ENCODE peak calls at places on chromosomes 1 and 21, in four cellular contexts. I is right lobe of liver, L is AG04450, R is fibroblast of lung. G is an unnamed sample.

GRCh38 chr1:181251001-181251712 is 162.7 kb downstream of the IER5 start:
- DNase-seq in L (peak; percentile 10), I (no peak), R (peak; percentile 85), G (no peak)

GRCh38 chr1:26378088-26378878 is 5.7 kb upstream of the ZNF683 start:
- DNase-seq in R (peak; percentile 99), I (no peak), L (peak; percentile 92), G (no peak)

GRCh38 chr1:37932759-37933158 is 14.1 kb downstream of the INPP5B start:
- DNase-seq in L (no peak), I (no peak), R (peak; percentile 59), G (no peak)

GRCh38 chr21:46096596-46096981 is 1.3 kb upstream of the COL6A2 start:
- DNase-seq in L (no peak), I (no peak), R (no peak), G (no peak)

GRCh38 chr1:156214024-156214748 is 1.4 kb downstream of the PMF1 start:
- DNase-seq in R (peak; percentile 9), L (no peak), I (no peak), G (no peak)

GRCh38 chr1:198560093-198560638 is 19.7 kb upstream of the ATP6V1G3 start:
- DNase-seq in R (peak; percentile 6), I (no peak), L (no peak), G (no peak)

GRCh38 chr1:95369985-95370670 is 136.1 kb downstream of the RWDD3 start:
- DNase-seq in L (no peak), I (no peak), R (no peak), G (no peak)

GRCh38 chr1:205849619-205850355 is at the start of gene PM20D1:
- DNase-seq in R (peak; percentile 78), L (peak; percentile 51), I (peak; percentile 62), G (no peak)

GRCh38 chr1:211352985-211353515 is 26.4 kb downstream of the TRAF5 start:
- DNase-seq in L (no peak), I (peak; percentile 52), R (no peak), G (no peak)

GRCh38 chr1:115492880-115493279 is 148.9 kb upstream of the VANGL1 start:
- DNase-seq in I (no peak), R (no peak), L (no peak), G (no peak)

GRCh38 chr1:67274623-67275325 is 32.9 kb upstream of the IL12RB2 start:
- DNase-seq in L (no peak), R (no peak), I (no peak), G (no peak)

GRCh38 chr1:59596432-59596831 is 218.3 kb upstream of the HOOK1 start:
- DNase-seq in L (peak; percentile 47), I (no peak), R (peak; percentile 52), G (no peak)

GRCh38 chr1:39490596-39491145 is 765 bp upstream of the BMP8A start:
- DNase-seq in I (no peak), R (no peak), L (no peak), G (peak; percentile 85)

GRCh38 chr21:35208810-35209517 is 159.9 kb upstream of the RUNX1 start:
- DNase-seq in L (peak; percentile 77), R (peak; percentile 90), I (no peak), G (no peak)

GRCh38 chr1:205804605-205805004 is 8.4 kb downstream of the SLC41A1 start:
- DNase-seq in R (no peak), L (no peak), I (no peak), G (no peak)

GRCh38 chr1:27382950-27383627 is at the start of gene CD164L2:
- DNase-seq in R (no peak), L (no peak), I (no peak), G (no peak)

GRCh38 chr21:16195896-16196443 is 466.2 kb downstream of the USP25 start:
- DNase-seq in L (no peak), I (no peak), R (peak; percentile 27), G (no peak)

GRCh38 chr1:43552813-43553212 is 22.1 kb downstream of the PTPRF start:
- DNase-seq in L (no peak), R (peak; percentile 46), I (peak; percentile 96), G (no peak)

GRCh38 chr1:41383094-41383852 is 22.0 kb downstream of the FOXO6 start:
- DNase-seq in L (no peak), I (no peak), R (peak; percentile 48), G (no peak)

GRCh38 chr1:32335951-32336867 is at the start of gene MARCKSL1:
- DNase-seq in R (peak; percentile 60), L (no peak), I (peak; percentile 78), G (peak; percentile 75)

GRCh38 chr1:181028241-181029014 is 5.4 kb upstream of the MR1 start:
- DNase-seq in R (peak; percentile 46), L (peak; percentile 47), I (no peak), G (no peak)

GRCh38 chr1:37477946-37478345 is 3.6 kb downstream of the ZC3H12A start:
- DNase-seq in R (no peak), L (no peak), I (peak; percentile 46), G (no peak)

GRCh38 chr1:33516891-33517550 is 44.6 kb downstream of the ZSCAN20 start:
- DNase-seq in L (no peak), R (peak; percentile 40), I (no peak), G (no peak)

GRCh38 chr1:112689196-112689841 is 14.9 kb downstream of the MOV10 start:
- DNase-seq in L (no peak), I (no peak), R (no peak), G (no peak)

GRCh38 chr1:15429701-15430149 is 8.5 kb upstream of the CTRC start:
- DNase-seq in R (peak; percentile 62), L (no peak), I (peak; percentile 49), G (no peak)

GRCh38 chr1:2348346-2349275 is 42.7 kb downstream of the MORN1 start:
- DNase-seq in I (no peak), R (no peak), L (no peak), G (no peak)

GRCh38 chr1:212485895-212486590 is 53.3 kb downstream of the NENF start:
- DNase-seq in L (peak; percentile 64), R (peak; percentile 89), I (no peak), G (no peak)

GRCh38 chr1:232247669-232248068 is 382.3 kb downstream of the SIPA1L2 start:
- DNase-seq in R (no peak), L (no peak), I (no peak), G (no peak)

GRCh38 chr1:241870290-241870689 is 22.3 kb downstream of the EXO1 start:
- DNase-seq in L (no peak), I (no peak), R (no peak), G (no peak)

GRCh38 chr1:218718977-218719376 is 373.8 kb downstream of the TGFB2 start:
- DNase-seq in L (peak; percentile 86), R (peak; percentile 96), I (no peak), G (no peak)

DNA sequence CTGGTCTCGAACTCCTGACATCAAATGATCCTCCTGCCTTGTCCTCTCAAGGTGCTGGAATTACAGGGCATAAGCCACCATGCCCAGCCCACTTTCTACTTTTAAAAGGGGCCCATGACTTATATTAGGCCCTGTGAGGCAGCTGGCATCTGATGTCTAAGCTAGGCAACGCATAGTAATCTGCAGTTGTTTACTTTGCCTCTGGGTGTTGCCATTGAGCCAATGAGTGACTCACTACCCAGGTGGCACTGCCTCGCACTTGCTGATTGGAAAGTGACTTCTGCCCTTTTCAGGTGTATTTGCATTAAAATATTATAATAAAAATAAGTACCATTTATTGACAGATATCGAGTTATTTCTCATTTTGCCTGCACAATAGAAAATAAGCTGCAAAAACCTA is 84.9 kb downstream of the KIF14 start:
- DNase-seq in R (peak; percentile 23), L (no peak), I (no peak), G (no peak)
- TF ChIP-seq CTCF in R (no peak), L (no peak), I (no peak), G (peak; percentile 37)

DNA sequence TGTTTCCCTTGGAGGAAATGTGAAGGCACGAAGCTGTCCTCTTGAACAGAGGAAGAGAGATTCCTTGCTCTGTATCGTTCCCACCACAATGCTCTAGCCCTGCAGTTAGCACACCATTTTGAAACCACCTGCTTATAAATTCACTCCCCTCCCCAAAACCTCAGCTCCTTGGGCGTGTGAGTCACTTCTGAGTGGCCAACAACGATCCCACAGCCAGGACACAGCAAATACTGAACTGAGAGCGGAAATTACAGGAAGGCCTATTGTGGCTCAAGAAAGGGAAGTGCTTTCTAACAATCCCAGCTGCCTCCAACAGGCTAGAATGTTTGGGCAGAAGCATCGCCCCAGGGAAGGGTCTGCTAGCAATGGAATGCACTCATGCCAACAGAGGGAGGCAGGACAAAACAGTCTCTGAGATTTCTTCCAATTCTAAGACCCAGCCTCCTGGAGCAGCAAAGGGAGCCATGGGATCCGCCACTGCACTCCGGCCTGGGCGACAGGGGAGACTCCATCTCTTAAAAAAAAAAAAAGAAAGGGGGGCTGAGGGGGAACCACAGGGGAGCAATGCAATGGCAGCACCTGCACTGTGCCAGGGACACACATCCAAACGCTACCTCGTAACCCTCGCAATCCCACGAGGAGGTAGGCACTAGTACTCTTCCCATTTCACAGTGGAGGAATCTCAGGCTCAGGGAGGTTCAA is 1.9 kb downstream of the TMEM53 start:
- DNase-seq in L (no peak), I (no peak), R (peak; percentile 40), G (peak; percentile 29)
- TF ChIP-seq CTCF in L (no peak), I (no peak), R (no peak), G (no peak)

GRCh38 chr1:18362150-18362549 is 118.6 kb upstream of the KLHDC7A start:
- DNase-seq in L (no peak), I (no peak), R (no peak), G (no peak)

GRCh38 chr1:18358600-18358999 is 122.1 kb upstream of the KLHDC7A start:
- DNase-seq in R (no peak), L (no peak), I (no peak), G (no peak)

GRCh38 chr1:18365099-18365705 is 115.5 kb upstream of the KLHDC7A start:
- DNase-seq in L (no peak), R (no peak), I (no peak), G (no peak)

GRCh38 chr1:18360251-18360650 is 120.5 kb upstream of the KLHDC7A start:
- DNase-seq in L (no peak), R (no peak), I (no peak), G (no peak)

GRCh38 chr1:18363436-18363835 is 117.3 kb upstream of the KLHDC7A start:
- DNase-seq in R (no peak), I (no peak), L (no peak), G (no peak)
- TF ChIP-seq CTCF in R (no peak), I (no peak), L (no peak), G (no peak)

DNA sequence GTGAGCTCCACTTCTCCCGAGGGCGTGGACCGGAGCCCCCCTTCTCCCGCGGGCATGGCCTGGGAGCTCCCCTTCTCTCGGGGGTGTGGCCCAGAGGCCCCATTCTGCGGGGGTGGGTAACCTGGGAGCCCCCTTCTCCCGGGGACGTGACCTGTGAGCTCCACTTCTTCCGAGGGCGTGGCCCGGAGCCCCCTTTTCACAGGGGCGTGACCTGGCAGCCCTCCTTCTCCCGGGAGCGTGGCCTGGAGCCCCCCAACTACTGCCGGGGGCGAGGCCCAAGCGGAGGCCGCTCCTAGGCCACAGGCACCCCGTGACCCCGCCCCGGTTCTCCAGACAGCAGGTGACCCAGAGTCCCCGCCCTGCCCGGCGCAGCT is 309 bp downstream of the C1orf174 start:
- DNase-seq in I (peak; percentile 58), R (no peak), L (no peak), G (no peak)
- TF ChIP-seq CTCF in I (no peak), R (no peak), L (no peak), G (peak; percentile 12)

GRCh38 chr1:11594222-11594621 is 60.0 kb downstream of the FBXO2 start:
- DNase-seq in I (no peak), R (peak; percentile 7), L (no peak), G (no peak)
- TF ChIP-seq CTCF in I (no peak), R (peak; percentile 35), L (peak; percentile 8), G (peak; percentile 67)